ENCODE peak calls at places on chromosome 7, in seven cellular contexts. V, E, K, D, B, Y and J are unnamed samples.

GRCh38 chr7:70142247-70142932 is 544.1 kb downstream of the AUTS2 start:
- DNase-seq in V (no peak), E (no peak), K (no peak), D (no peak), B (no peak), Y (no peak), J (no peak)

GRCh38 chr7:35424440-35424839 is 170.5 kb upstream of the TBX20 start:
- DNase-seq in V (no peak), E (no peak), K (no peak), D (no peak), B (no peak), Y (no peak), J (no peak)

GRCh38 chr7:142357953-142358520 is 100.2 kb upstream of the PRSS58 start:
- DNase-seq in V (peak; percentile 75), E (peak; percentile 75), K (no peak), D (no peak), B (peak; percentile 83), Y (peak; percentile 69), J (peak; percentile 35)

GRCh38 chr7:44087914-44088838 is 5.8 kb upstream of the POLM start:
- DNase-seq in V (no peak), E (no peak), K (no peak), D (peak; percentile 86), B (peak; percentile 93), Y (peak; percentile 83), J (no peak)

GRCh38 chr7:45573636-45574470 is at the start of gene ADCY1:
- DNase-seq in V (peak; percentile 83), E (no peak), K (no peak), D (no peak), B (no peak), Y (no peak), J (no peak)

GRCh38 chr7:38731195-38731594 is 100.0 kb upstream of the AMPH start:
- DNase-seq in V (no peak), E (no peak), K (no peak), D (no peak), B (peak; percentile 59), Y (no peak), J (no peak)

GRCh38 chr7:79329464-79329863 is 124.0 kb downstream of the MAGI2 start:
- DNase-seq in V (no peak), E (no peak), K (no peak), D (no peak), B (no peak), Y (no peak), J (no peak)

GRCh38 chr7:92835140-92835850 is 1.1 kb downstream of the CDK6 start:
- DNase-seq in V (peak; percentile 67), E (peak; percentile 84), K (peak; percentile 56), D (peak; percentile 78), B (peak; percentile 84), Y (peak; percentile 27), J (peak; percentile 75)

GRCh38 chr7:67512481-67512880 is 515.8 kb downstream of the TYW1 start:
- DNase-seq in V (no peak), E (no peak), K (no peak), D (no peak), B (no peak), Y (no peak), J (no peak)

GRCh38 chr7:31735991-31736982 is 49.3 kb downstream of the PPP1R17 start:
- DNase-seq in V (peak; percentile 67), E (peak; percentile 42), K (peak; percentile 22), D (peak; percentile 74), B (peak; percentile 69), Y (peak; percentile 22), J (peak; percentile 47)

GRCh38 chr7:126447984-126448383 is 804.8 kb downstream of the GRM8 start:
- DNase-seq in V (no peak), E (no peak), K (no peak), D (no peak), B (no peak), Y (no peak), J (no peak)

GRCh38 chr7:151172273-151173141 is 5.0 kb upstream of the GBX1 start:
- DNase-seq in V (peak; percentile 96), E (peak; percentile 46), K (peak; percentile 60), D (peak; percentile 90), B (peak; percentile 66), Y (peak; percentile 7), J (peak; percentile 78)

GRCh38 chr7:155168607-155169006 is 98.5 kb downstream of the HTR5A start:
- DNase-seq in V (no peak), E (no peak), K (no peak), D (no peak), B (no peak), Y (no peak), J (no peak)

GRCh38 chr7:41699532-41699931 is 3.4 kb downstream of the INHBA start:
- DNase-seq in V (no peak), E (peak; percentile 19), K (no peak), D (no peak), B (peak; percentile 49), Y (no peak), J (no peak)

GRCh38 chr7:94374721-94375120 is 20.0 kb upstream of the COL1A2 start:
- DNase-seq in V (no peak), E (no peak), K (no peak), D (no peak), B (peak; percentile 68), Y (no peak), J (no peak)

GRCh38 chr7:5222861-5223411 is 32.9 kb downstream of the WIPI2 start:
- DNase-seq in V (no peak), E (no peak), K (no peak), D (peak; percentile 54), B (no peak), Y (no peak), J (no peak)

GRCh38 chr7:15015545-15016314 is 113.2 kb upstream of the DGKB start:
- DNase-seq in V (peak; percentile 28), E (peak; percentile 72), K (no peak), D (no peak), B (peak; percentile 86), Y (peak; percentile 40), J (no peak)
- H3K4me3 ChIP-seq in V (no peak overlapping the region), E (no peak overlapping the region), K (no peak overlapping the region), D (no peak overlapping the region), B (peak overlapping the region; percentile 2), Y (no peak overlapping the region), J (no peak overlapping the region)

DNA sequence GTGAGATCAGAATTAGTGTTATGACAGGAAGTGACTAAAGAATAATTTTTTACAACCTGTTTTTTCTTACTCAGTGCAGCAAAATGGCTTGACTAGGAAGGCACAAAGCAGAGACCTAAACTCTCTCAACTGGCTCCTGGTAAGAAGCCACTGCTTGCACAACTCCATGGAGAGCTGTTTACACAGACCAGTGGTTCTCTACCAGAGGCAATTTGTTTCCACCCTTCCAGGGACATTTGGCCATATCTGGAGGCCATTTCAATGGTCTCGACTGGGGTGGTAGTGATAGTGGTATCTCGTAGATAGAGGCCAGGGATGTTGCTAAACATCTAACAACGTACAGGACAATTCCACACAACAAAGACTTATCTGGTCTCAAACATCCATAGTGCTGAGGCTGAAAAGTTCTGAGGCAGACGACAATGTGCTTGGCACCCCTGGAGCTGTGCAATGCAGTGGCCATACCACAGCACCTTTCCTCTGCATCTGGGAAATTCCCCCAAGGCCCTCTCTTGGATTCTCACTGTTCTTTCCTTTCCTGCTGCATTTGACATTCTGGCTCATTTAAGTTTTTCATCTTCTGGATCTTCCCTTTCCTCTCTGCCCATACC is 105.4 kb upstream of the LAMB4 start:
- DNase-seq in V (no peak), E (no peak), K (no peak), D (no peak), B (peak; percentile 62), Y (no peak), J (no peak)
- H3K4me3 ChIP-seq in V (no peak overlapping the region), E (no peak overlapping the region), K (no peak overlapping the region), D (no peak overlapping the region), B (no peak overlapping the region), Y (no peak overlapping the region), J (no peak overlapping the region)

DNA sequence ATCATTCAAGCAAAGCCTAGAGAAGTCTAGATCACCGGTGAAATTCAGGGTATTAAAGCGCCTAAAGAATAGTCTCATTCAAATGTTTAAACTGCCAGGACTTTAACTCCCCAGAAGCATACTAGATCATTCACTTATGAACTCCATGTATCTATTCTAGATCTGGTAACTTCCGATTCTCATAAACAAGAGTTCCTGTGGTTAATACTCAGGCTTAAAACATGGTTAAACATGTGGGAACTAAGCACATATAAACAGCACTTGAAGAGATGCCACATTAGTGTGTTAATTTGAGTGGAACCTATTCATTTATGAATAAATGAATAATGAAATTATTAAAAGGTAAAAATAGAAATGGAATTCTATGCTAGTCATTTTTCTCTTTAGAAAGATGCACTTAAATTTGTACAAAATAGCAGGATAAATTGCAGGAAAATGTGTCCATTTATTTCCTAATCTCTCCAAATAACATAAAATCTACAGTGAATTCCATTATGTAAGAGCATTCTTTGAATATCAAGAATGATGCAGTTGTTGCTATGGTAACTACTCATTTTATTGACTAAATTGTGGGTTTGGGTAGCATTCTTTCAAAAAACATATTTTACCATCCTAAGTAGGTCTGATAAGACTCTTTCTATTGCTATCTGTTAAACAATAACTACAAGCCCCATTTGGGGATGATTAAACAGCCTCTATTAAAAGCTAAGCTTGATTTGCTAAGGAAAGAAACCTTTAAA is 147.6 kb upstream of the TMEM168 start:
- DNase-seq in V (no peak), E (no peak), K (no peak), D (no peak), B (peak; percentile 63), Y (no peak), J (no peak)
- H3K4me3 ChIP-seq in V (no peak overlapping the region), E (peak overlapping the region; percentile 66), K (no peak overlapping the region), D (no peak overlapping the region), B (no peak overlapping the region), Y (peak overlapping the region; percentile 71), J (no peak overlapping the region)

GRCh38 chr7:100156331-100157068 is 2.0 kb downstream of the TRAPPC14 start:
- DNase-seq in V (peak; percentile 72), E (no peak), K (no peak), D (no peak), B (no peak), Y (no peak), J (no peak)

GRCh38 chr7:100154651-100155491 is 3.7 kb downstream of the TRAPPC14 start:
- DNase-seq in V (peak; percentile 52), E (no peak), K (no peak), D (no peak), B (no peak), Y (no peak), J (peak; percentile 80)

GRCh38 chr7:100153713-100154519 is 4.6 kb downstream of the TRAPPC14 start:
- DNase-seq in V (peak; percentile 36), E (no peak), K (no peak), D (no peak), B (no peak), Y (no peak), J (peak; percentile 78)

GRCh38 chr7:100157069-100157333 is 1.5 kb downstream of the TRAPPC14 start:
- DNase-seq in V (no peak), E (no peak), K (no peak), D (no peak), B (no peak), Y (no peak), J (no peak)

DNA sequence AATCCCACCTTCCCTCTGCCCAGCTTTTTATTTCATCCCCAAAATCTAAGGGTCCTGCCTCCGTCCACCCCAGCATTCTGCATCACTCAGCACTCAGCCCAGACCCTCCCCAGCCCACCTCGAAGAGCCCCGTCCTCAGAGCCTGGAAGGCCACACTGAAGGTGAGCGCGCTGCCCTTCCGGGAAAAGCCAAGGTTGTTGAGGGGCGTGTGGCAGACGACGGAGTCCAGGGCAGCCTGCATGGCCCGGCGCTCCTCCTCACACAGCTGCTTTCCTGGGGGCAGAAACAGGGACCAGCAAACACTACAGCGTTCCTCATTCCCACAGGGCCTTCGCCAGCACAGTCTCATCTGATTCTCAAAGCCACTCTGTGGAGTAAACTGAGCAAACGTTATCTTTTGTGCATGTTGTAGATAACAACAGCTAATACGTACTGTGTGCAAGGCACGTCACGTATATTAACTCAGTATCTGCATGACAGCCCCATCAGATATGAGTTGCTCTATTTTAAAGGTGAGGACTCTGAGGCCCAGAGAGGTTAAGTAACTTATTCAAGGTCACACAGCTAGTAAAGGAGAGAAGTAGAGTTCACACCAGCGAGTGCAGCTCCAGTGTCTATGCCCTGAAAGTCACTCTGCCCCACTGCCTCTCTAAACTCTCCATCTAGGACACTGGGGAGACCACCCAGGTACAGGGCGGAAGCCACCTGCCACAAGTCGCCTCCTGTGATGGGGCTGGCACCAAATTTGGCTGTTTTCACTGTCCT is 2.8 kb downstream of the TRAPPC14 start:
- DNase-seq in V (no peak), E (no peak), K (no peak), D (no peak), B (no peak), Y (no peak), J (no peak)
- H3K4me3 ChIP-seq in V (no peak overlapping the region), E (no peak overlapping the region), K (no peak overlapping the region), D (no peak overlapping the region), B (no peak overlapping the region), Y (no peak overlapping the region), J (no peak overlapping the region)